ENCODE peak calls at places on chromosome 9, in ten cellular contexts. W is CD4-positive, alpha-beta T cell; Q is A549; C is PC-9; Y is HFFc6; E is tibial artery; J is pancreas; X is chondrocyte; G is left ventricle myocardium inferior; O is fibroblast of lung. P is an unnamed sample.

GRCh38 chr9:27181381-27181780 is 72.4 kb downstream of the TEK start:
- DNase-seq in C (no peak), O (peak), Y (peak), W (no peak), Q (no peak), J (no peak), G (no peak), E (no peak), X (no peak), P (no peak)

GRCh38 chr9:89807101-89807395 is 202.2 kb downstream of the GADD45G start:
- DNase-seq in Q (no peak), W (no peak), O (no peak), J (no peak), C (no peak), E (peak), G (no peak), X (no peak), Y (no peak), P (no peak)

GRCh38 chr9:130128251-130128650 is 44.0 kb upstream of the NCS1 start:
- DNase-seq in O (no peak), J (no peak), X (no peak), C (no peak), G (no peak), Q (no peak), Y (no peak), E (no peak), W (peak), P (no peak)

GRCh38 chr9:76704601-76705204 is 59.5 kb upstream of the PCA3 start:
- DNase-seq in Q (peak), J (peak), O (peak), X (no peak), E (no peak), C (peak), G (no peak), W (no peak), Y (peak), P (peak)

GRCh38 chr9:91852801-91853347 is 97.2 kb downstream of the ROR2 start:
- DNase-seq in O (no peak), W (no peak), C (no peak), J (no peak), Y (no peak), Q (no peak), E (no peak), G (peak), X (no peak), P (no peak)

GRCh38 chr9:33453999-33454660 is 6.7 kb upstream of the AQP3 start:
- DNase-seq in J (no peak), G (no peak), O (no peak), X (no peak), C (no peak), Y (no peak), Q (no peak), W (no peak), E (no peak), P (no peak)

GRCh38 chr9:137583347-137583746 is 4.6 kb upstream of the DPH7 start:
- DNase-seq in X (no peak), E (no peak), O (no peak), W (no peak), J (no peak), Q (no peak), Y (no peak), G (no peak), C (no peak), P (no peak)

GRCh38 chr9:109115931-109116541 is 3.7 kb downstream of the TMEM245 start:
- DNase-seq in C (no peak), J (no peak), O (peak), Q (no peak), G (peak), Y (no peak), E (no peak), X (no peak), W (no peak), P (no peak)

GRCh38 chr9:7149258-7149657 is 391.5 kb downstream of the KDM4C start:
- DNase-seq in C (no peak), Y (no peak), E (no peak), J (no peak), X (no peak), O (no peak), G (no peak), Q (no peak), W (no peak), P (no peak)

GRCh38 chr9:130234340-130235260 is 31.0 kb upstream of the HMCN2 start:
- DNase-seq in X (peak), J (no peak), O (peak), E (no peak), C (no peak), Q (no peak), G (no peak), W (no peak), Y (peak), P (no peak)

GRCh38 chr9:3746296-3747275 is 220.8 kb upstream of the RFX3 start:
- DNase-seq in C (peak), W (no peak), G (no peak), X (no peak), J (no peak), Q (peak), O (peak), Y (peak), E (no peak), P (no peak)

GRCh38 chr9:23321049-23321448 is 505.0 kb downstream of the ELAVL2 start:
- DNase-seq in Y (no peak), J (no peak), C (no peak), W (no peak), O (no peak), E (no peak), G (no peak), X (no peak), Q (no peak), P (no peak)

GRCh38 chr9:104961238-104961637 is 33.3 kb upstream of the ABCA1 start:
- DNase-seq in J (no peak), G (no peak), X (no peak), Y (peak), W (peak), Q (peak), O (peak), E (no peak), C (peak), P (no peak)

GRCh38 chr9:91611582-91611981 is 187.9 kb upstream of the NFIL3 start:
- DNase-seq in Y (no peak), Q (no peak), W (no peak), O (peak), E (no peak), X (no peak), J (no peak), G (no peak), C (no peak), P (no peak)

GRCh38 chr9:77714077-77714549 is 66.0 kb upstream of the GNA14 start:
- DNase-seq in X (no peak), C (no peak), Y (no peak), E (no peak), Q (no peak), W (no peak), G (no peak), J (no peak), O (peak), P (no peak)

GRCh38 chr9:129006328-129007034 is 21.6 kb downstream of the SH3GLB2 start:
- DNase-seq in C (peak), E (peak), W (peak), X (no peak), Q (peak), J (peak), Y (peak), O (peak), G (peak), P (peak)

GRCh38 chr9:34437006-34437925 is 21.1 kb downstream of the FAM219A start:
- DNase-seq in X (no peak), G (peak), J (peak), O (peak), W (peak), Y (peak), C (peak), E (no peak), Q (peak), P (peak)

GRCh38 chr9:119284118-119284517 is 85.1 kb downstream of the BRINP1 start:
- DNase-seq in G (no peak), O (peak), Y (no peak), W (no peak), E (no peak), C (no peak), Q (no peak), X (no peak), J (no peak), P (no peak)

GRCh38 chr9:99294850-99295461 is 72.9 kb downstream of the SEC61B start:
- DNase-seq in G (no peak), C (no peak), Q (peak), J (no peak), Y (no peak), O (no peak), E (no peak), W (no peak), X (no peak), P (no peak)

GRCh38 chr9:71769175-71770165 is 1.2 kb upstream of the CEMIP2 start:
- DNase-seq in G (peak), E (peak), O (peak), J (peak), W (peak), C (peak), X (peak), Y (peak), Q (peak), P (no peak)

GRCh38 chr9:92711844-92712243 is 41.9 kb upstream of the IPPK start:
- DNase-seq in E (no peak), O (no peak), Y (no peak), W (no peak), J (no peak), X (no peak), C (no peak), Q (no peak), G (no peak), P (no peak)

GRCh38 chr9:72025956-72026355 is 34.5 kb downstream of the C9orf57 start:
- DNase-seq in J (no peak), O (peak), Q (no peak), E (no peak), Y (peak), G (no peak), W (no peak), X (no peak), C (no peak), P (no peak)

GRCh38 chr9:33175633-33176325 is 8.6 kb upstream of the B4GALT1 start:
- DNase-seq in X (no peak), Y (no peak), C (no peak), W (no peak), G (no peak), J (no peak), E (no peak), Q (no peak), O (no peak), P (no peak)

GRCh38 chr9:81456431-81456970 is 232.8 kb downstream of the TLE1 start:
- DNase-seq in O (peak), X (no peak), Y (peak), E (no peak), C (peak), W (no peak), J (no peak), Q (no peak), G (no peak), P (no peak)

GRCh38 chr9:26682796-26683496 is 209.7 kb downstream of the CAAP1 start:
- DNase-seq in Y (no peak), E (no peak), G (no peak), C (no peak), Q (no peak), W (no peak), O (no peak), J (no peak), X (peak), P (no peak)

GRCh38 chr9:122236681-122237080 is 7.9 kb upstream of the LHX6 start:
- DNase-seq in C (no peak), O (no peak), X (no peak), W (no peak), G (no peak), J (no peak), E (no peak), Y (no peak), Q (no peak), P (no peak)

GRCh38 chr9:134204041-134204440 is 39.7 kb upstream of the RNU6ATAC start:
- DNase-seq in E (no peak), G (no peak), X (peak), O (no peak), C (no peak), Q (no peak), W (no peak), Y (no peak), J (no peak), P (no peak)

GRCh38 chr9:135989722-135990467 is 28.7 kb upstream of the UBAC1 start:
- DNase-seq in E (no peak), Y (no peak), Q (no peak), C (no peak), G (no peak), W (peak), O (no peak), J (peak), X (no peak), P (no peak)

GRCh38 chr9:80320916-80321315 is 749.2 kb downstream of the TLE4 start:
- DNase-seq in O (peak), J (no peak), E (no peak), W (no peak), G (no peak), C (no peak), Q (no peak), X (no peak), Y (no peak), P (no peak)

GRCh38 chr9:98087420-98088354 is 31.2 kb downstream of the NANS start:
- DNase-seq in O (peak), E (peak), J (no peak), Y (no peak), W (no peak), X (no peak), G (peak), C (no peak), Q (no peak), P (no peak)

GRCh38 chr9:108463927-108464606 is 391.7 kb downstream of the ACTL7B start:
- DNase-seq in J (no peak), Y (no peak), W (no peak), Q (no peak), X (no peak), O (peak), C (no peak), G (no peak), E (peak), P (no peak)

GRCh38 chr9:89137548-89138462 is 40.8 kb downstream of the SHC3 start:
- DNase-seq in C (peak), G (peak), X (no peak), O (peak), E (peak), W (no peak), Q (peak), Y (peak), J (peak), P (peak)

GRCh38 chr9:81693639-81694378 is 4.5 kb upstream of the TLE1 start:
- DNase-seq in W (no peak), J (no peak), E (no peak), Y (no peak), O (peak), Q (no peak), C (no peak), G (no peak), X (no peak), P (no peak)

GRCh38 chr9:78858266-78858665 is 561.3 kb downstream of the PSAT1 start:
- DNase-seq in G (no peak), W (no peak), O (peak), J (no peak), C (no peak), E (no peak), Q (no peak), Y (no peak), X (no peak), P (no peak)

GRCh38 chr9:132644251-132644650 is 25.5 kb downstream of the DDX31 start:
- DNase-seq in W (no peak), Y (no peak), C (no peak), X (no peak), E (no peak), G (no peak), Q (peak), J (no peak), O (no peak), P (no peak)
- TF ChIP-seq CTCF in W (no peak), Y (peak), C (no peak), X (peak), E (no peak), G (no peak), Q (no peak), J (no peak), O (no peak), P (no peak)

GRCh38 chr9:107046692-107047091 is 183.7 kb downstream of the ZNF462 start:
- DNase-seq in O (no peak), X (no peak), W (no peak), J (no peak), Y (no peak), C (no peak), G (no peak), E (no peak), Q (no peak), P (no peak)

GRCh38 chr9:107049046-107049824 is 186.3 kb downstream of the ZNF462 start:
- DNase-seq in C (no peak), J (no peak), E (no peak), W (no peak), G (no peak), O (peak), X (no peak), Q (no peak), Y (no peak), P (no peak)

GRCh38 chr9:107049825-107050184 is 186.8 kb downstream of the ZNF462 start:
- DNase-seq in G (no peak), Q (no peak), O (no peak), E (no peak), W (no peak), Y (no peak), X (no peak), C (no peak), J (no peak), P (no peak)

GRCh38 chr9:107043886-107044285 is 180.9 kb downstream of the ZNF462 start:
- DNase-seq in C (no peak), X (no peak), G (no peak), E (no peak), Y (no peak), J (no peak), O (peak), W (no peak), Q (no peak), P (no peak)

GRCh38 chr9:107044872-107045271 is 181.9 kb downstream of the ZNF462 start:
- DNase-seq in X (no peak), Q (no peak), C (no peak), Y (no peak), J (no peak), G (no peak), E (no peak), W (no peak), O (no peak), P (no peak)
- TF ChIP-seq CTCF in X (peak), Q (peak), C (peak), Y (peak), J (no peak), G (no peak), E (no peak), W (no peak), O (no peak), P (no peak)

DNA sequence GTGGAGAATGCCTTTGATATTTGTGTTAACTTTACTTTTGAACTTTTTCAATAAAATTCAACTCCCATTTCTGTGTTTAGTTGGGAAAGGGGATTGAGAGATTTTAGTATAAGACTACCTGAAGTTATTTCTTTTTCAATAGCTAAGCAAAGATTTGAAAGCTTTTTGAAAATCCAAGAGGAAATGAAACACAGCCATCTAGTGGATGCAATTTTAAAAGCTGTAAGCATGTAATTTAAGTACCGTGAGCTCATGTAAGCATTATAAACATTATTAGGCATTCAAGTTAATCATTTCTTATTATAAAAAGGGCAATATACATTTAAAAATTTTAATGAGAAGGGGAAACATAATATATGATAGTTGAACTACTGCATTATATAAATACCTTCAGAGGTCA is 69.8 kb downstream of the CCDC171 start:
- DNase-seq in J (no peak), W (no peak), Y (peak), Q (no peak), O (peak), E (no peak), G (no peak), C (no peak), X (no peak), P (no peak)
- TF ChIP-seq CTCF in J (no peak), W (no peak), Y (peak), Q (peak), O (peak), E (no peak), G (peak), C (peak), X (peak), P (peak)

GRCh38 chr9:100498592-100498991 is 25.6 kb downstream of the TMEFF1 start:
- DNase-seq in J (no peak), E (no peak), W (no peak), X (no peak), O (peak), C (no peak), G (no peak), Q (no peak), Y (no peak), P (no peak)

GRCh38 chr9:100499866-100500265 is 26.9 kb downstream of the TMEFF1 start:
- DNase-seq in G (no peak), E (no peak), C (no peak), X (no peak), Y (no peak), Q (no peak), W (no peak), J (no peak), O (no peak), P (no peak)

GRCh38 chr9:100499460-100499859 is 26.5 kb downstream of the TMEFF1 start:
- DNase-seq in Q (no peak), J (no peak), O (no peak), W (no peak), C (no peak), G (no peak), X (no peak), E (no peak), Y (no peak), P (no peak)
- TF ChIP-seq CTCF in Q (no peak), J (no peak), O (no peak), W (no peak), C (no peak), G (no peak), X (no peak), E (no peak), Y (no peak), P (no peak)

GRCh38 chr9:882416-882931 is 41.0 kb downstream of the DMRT1 start:
- DNase-seq in Y (no peak), J (no peak), Q (no peak), E (no peak), G (no peak), O (no peak), X (no peak), C (no peak), W (no peak), P (no peak)
- TF ChIP-seq CTCF in Y (peak), J (no peak), Q (no peak), E (no peak), G (no peak), O (no peak), X (no peak), C (no peak), W (no peak), P (no peak)

P was measured in AG09319.